ENCODE peak calls at places on chromosomes 6 and 20, in four cellular contexts. One of them, this sample, is unnamed.

GRCh38 chr6:27863962-27864905 is 48.0 kb downstream of the OR2B2 start:
- DNase-seq in lower lobe of right lung: peak
- DNase-seq in HFFc6: no peak
- DNase-seq in left ventricle myocardium inferior: no peak
- DNase-seq in this sample: no peak

GRCh38 chr6:76810286-76810685 is 653.0 kb downstream of the HTR1B start:
- DNase-seq in lower lobe of right lung: no peak
- DNase-seq in HFFc6: no peak
- DNase-seq in left ventricle myocardium inferior: no peak
- DNase-seq in this sample: no peak

GRCh38 chr20:1946762-1947534 is 46.9 kb downstream of the PDYN start:
- DNase-seq in lower lobe of right lung: peak
- DNase-seq in HFFc6: no peak
- DNase-seq in left ventricle myocardium inferior: peak
- DNase-seq in this sample: peak

GRCh38 chr6:128882991-128883571 is at the start of gene LAMA2:
- DNase-seq in lower lobe of right lung: peak
- DNase-seq in HFFc6: peak
- DNase-seq in left ventricle myocardium inferior: peak
- DNase-seq in this sample: peak

GRCh38 chr6:73746776-73747175 is 50.8 kb downstream of the CD109 start:
- DNase-seq in lower lobe of right lung: no peak
- DNase-seq in HFFc6: peak
- DNase-seq in left ventricle myocardium inferior: no peak
- DNase-seq in this sample: no peak

GRCh38 chr20:911882-912600 is 4.1 kb downstream of the ANGPT4 start:
- DNase-seq in lower lobe of right lung: no peak
- DNase-seq in HFFc6: no peak
- DNase-seq in left ventricle myocardium inferior: no peak
- DNase-seq in this sample: no peak

GRCh38 chr6:63923139-63923739 is 287.6 kb downstream of the PHF3 start:
- DNase-seq in lower lobe of right lung: no peak
- DNase-seq in HFFc6: peak
- DNase-seq in left ventricle myocardium inferior: no peak
- DNase-seq in this sample: no peak

GRCh38 chr6:136216503-136216902 is 33.6 kb downstream of the MTFR2 start:
- DNase-seq in lower lobe of right lung: no peak
- DNase-seq in HFFc6: no peak
- DNase-seq in left ventricle myocardium inferior: no peak
- DNase-seq in this sample: no peak

GRCh38 chr20:18750735-18751134 is 62.8 kb upstream of the SCP2D1 start:
- DNase-seq in lower lobe of right lung: no peak
- DNase-seq in HFFc6: no peak
- DNase-seq in left ventricle myocardium inferior: no peak
- DNase-seq in this sample: no peak

GRCh38 chr6:140281794-140282193 is 907.3 kb upstream of the CITED2 start:
- DNase-seq in lower lobe of right lung: no peak
- DNase-seq in HFFc6: no peak
- DNase-seq in left ventricle myocardium inferior: no peak
- DNase-seq in this sample: no peak

GRCh38 chr6:163415176-163415619 is 680 bp downstream of the QKI start:
- DNase-seq in lower lobe of right lung: peak
- DNase-seq in HFFc6: no peak
- DNase-seq in left ventricle myocardium inferior: no peak
- DNase-seq in this sample: no peak

GRCh38 chr6:33610779-33611421 is 10.2 kb upstream of the ITPR3 start:
- DNase-seq in lower lobe of right lung: no peak
- DNase-seq in HFFc6: no peak
- DNase-seq in left ventricle myocardium inferior: no peak
- DNase-seq in this sample: peak

GRCh38 chr6:147578883-147579282 is 70.4 kb downstream of the SAMD5 start:
- DNase-seq in lower lobe of right lung: no peak
- DNase-seq in HFFc6: no peak
- DNase-seq in left ventricle myocardium inferior: no peak
- DNase-seq in this sample: no peak

GRCh38 chr20:43243672-43244269 is 54.1 kb upstream of the PTPRT start:
- DNase-seq in lower lobe of right lung: no peak
- DNase-seq in HFFc6: no peak
- DNase-seq in left ventricle myocardium inferior: no peak
- DNase-seq in this sample: peak

GRCh38 chr6:90144396-90144795 is 152.2 kb downstream of the BACH2 start:
- DNase-seq in lower lobe of right lung: no peak
- DNase-seq in HFFc6: no peak
- DNase-seq in left ventricle myocardium inferior: no peak
- DNase-seq in this sample: no peak

GRCh38 chr20:54727490-54727889 is 252.1 kb downstream of the DOK5 start:
- DNase-seq in lower lobe of right lung: no peak
- DNase-seq in HFFc6: no peak
- DNase-seq in left ventricle myocardium inferior: no peak
- DNase-seq in this sample: no peak

GRCh38 chr6:116370717-116371383 is at the start of gene DSE:
- DNase-seq in lower lobe of right lung: peak
- DNase-seq in HFFc6: peak
- DNase-seq in left ventricle myocardium inferior: peak
- DNase-seq in this sample: peak

GRCh38 chr20:49381558-49382493 is 100.6 kb downstream of the KCNB1 start:
- DNase-seq in lower lobe of right lung: no peak
- DNase-seq in HFFc6: peak
- DNase-seq in left ventricle myocardium inferior: peak
- DNase-seq in this sample: no peak

GRCh38 chr20:36010081-36010480 is 41.7 kb downstream of the CNBD2 start:
- DNase-seq in lower lobe of right lung: no peak
- DNase-seq in HFFc6: no peak
- DNase-seq in left ventricle myocardium inferior: no peak
- DNase-seq in this sample: no peak

GRCh38 chr6:20978176-20978614 is 443.9 kb downstream of the CDKAL1 start:
- DNase-seq in lower lobe of right lung: no peak
- DNase-seq in HFFc6: peak
- DNase-seq in left ventricle myocardium inferior: no peak
- DNase-seq in this sample: no peak

GRCh38 chr6:99887066-99887465 is 107.0 kb downstream of the MCHR2 start:
- DNase-seq in lower lobe of right lung: no peak
- DNase-seq in HFFc6: no peak
- DNase-seq in left ventricle myocardium inferior: no peak
- DNase-seq in this sample: no peak

DNA sequence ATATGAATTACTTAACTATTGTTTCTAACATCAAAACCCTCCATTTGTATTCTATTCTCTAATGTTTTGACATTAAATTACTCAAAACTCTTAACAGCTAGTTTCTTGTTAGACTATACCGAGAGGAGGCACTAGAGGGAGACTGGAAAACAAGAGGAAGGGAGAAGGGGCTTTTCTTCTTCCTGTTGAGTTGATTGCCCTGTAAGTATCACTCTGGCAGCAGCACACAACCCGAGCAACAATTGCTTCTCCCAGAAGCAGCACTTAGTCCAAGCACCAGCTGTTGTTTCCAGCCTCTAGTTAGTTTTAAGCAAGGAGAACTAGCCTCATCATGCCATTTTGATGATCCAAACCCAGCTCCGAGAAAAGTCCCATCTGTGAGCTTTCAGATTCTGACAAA is 603.8 kb downstream of the PRKN start:
- DNase-seq in lower lobe of right lung: no peak
- DNase-seq in HFFc6: no peak
- DNase-seq in left ventricle myocardium inferior: no peak
- DNase-seq in this sample: no peak
- TF ChIP-seq CTCF in lower lobe of right lung: no peak
- TF ChIP-seq CTCF in HFFc6: no peak
- TF ChIP-seq CTCF in left ventricle myocardium inferior: peak
- TF ChIP-seq CTCF in this sample: peak

GRCh38 chr6:47629954-47630353 is 68.4 kb upstream of the ADGRF4 start:
- DNase-seq in lower lobe of right lung: no peak
- DNase-seq in HFFc6: no peak
- DNase-seq in left ventricle myocardium inferior: no peak
- DNase-seq in this sample: no peak

GRCh38 chr6:47633141-47633540 is 65.2 kb upstream of the ADGRF4 start:
- DNase-seq in lower lobe of right lung: no peak
- DNase-seq in HFFc6: no peak
- DNase-seq in left ventricle myocardium inferior: no peak
- DNase-seq in this sample: no peak

GRCh38 chr6:47630587-47630986 is 67.8 kb upstream of the ADGRF4 start:
- DNase-seq in lower lobe of right lung: no peak
- DNase-seq in HFFc6: no peak
- DNase-seq in left ventricle myocardium inferior: no peak
- DNase-seq in this sample: no peak

GRCh38 chr6:47628448-47629272 is 69.7 kb upstream of the ADGRF4 start:
- DNase-seq in lower lobe of right lung: no peak
- DNase-seq in HFFc6: no peak
- DNase-seq in left ventricle myocardium inferior: no peak
- DNase-seq in this sample: no peak

DNA sequence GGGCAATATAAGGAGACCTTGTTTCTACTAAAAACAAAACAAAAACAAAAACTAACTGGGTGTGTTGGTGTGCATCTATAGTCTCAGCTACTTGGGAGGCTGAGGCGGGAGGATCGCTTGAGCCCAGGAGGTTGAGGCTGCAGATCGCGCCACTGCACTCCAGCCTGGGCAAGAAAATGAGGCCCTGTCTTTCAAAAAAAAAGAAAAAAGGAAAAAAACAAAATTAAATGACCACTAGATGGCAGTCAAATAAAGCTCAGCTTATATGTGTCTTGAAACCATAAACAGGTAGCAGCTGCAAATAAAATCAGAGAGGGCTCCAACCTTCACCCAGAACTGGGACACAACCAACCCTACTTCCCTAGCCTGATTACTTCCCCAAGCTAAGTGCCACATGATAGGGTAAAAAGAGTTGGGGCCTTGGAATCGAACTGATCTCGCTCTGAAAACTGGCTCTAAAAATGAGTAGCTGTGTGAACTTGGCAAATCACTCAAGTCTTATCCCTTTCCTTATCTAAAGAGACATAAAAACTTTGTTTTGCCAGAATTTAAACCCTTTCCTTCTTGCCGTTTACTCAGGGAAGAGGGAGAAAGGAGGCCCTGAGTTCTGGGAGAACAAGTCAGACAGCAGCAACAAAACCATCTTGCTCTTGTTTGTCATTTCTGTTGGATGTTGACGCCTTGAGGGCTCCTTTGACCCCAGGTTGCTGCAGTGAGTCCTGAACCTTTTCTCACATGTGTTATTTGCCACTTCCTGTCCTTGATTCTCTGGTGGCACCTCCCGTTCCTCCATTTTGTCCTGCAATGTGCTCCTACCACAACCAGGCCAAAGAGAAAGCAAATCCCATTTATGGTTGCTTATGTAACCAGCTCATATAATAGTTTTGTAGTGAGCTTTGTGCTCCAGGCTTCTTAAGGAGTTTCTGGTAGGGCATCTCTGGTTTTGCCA is 66.9 kb upstream of the ADGRF4 start:
- DNase-seq in lower lobe of right lung: no peak
- DNase-seq in HFFc6: peak
- DNase-seq in left ventricle myocardium inferior: no peak
- DNase-seq in this sample: peak
- TF ChIP-seq CTCF in lower lobe of right lung: peak
- TF ChIP-seq CTCF in HFFc6: peak
- TF ChIP-seq CTCF in left ventricle myocardium inferior: peak
- TF ChIP-seq CTCF in this sample: peak

DNA sequence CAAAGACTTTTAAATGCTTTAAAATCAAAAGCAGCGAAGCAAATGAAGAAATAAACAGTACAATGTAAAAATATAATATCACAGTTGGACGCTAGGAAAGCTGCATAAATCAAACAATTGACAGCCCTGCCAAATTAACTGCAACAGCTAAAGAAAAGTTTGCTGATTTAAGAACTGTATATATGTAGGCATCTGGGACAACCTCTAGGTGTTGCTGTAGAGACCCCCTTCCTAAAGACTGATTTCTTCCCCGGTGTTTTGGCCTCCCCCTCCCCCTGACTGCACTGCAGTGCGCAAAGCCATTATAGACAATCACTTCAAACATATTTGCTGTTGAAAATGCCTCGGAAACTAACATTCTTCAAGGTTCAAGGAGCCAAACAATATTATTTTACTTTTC is 1.1 kb downstream of the ELOVL4 start:
- DNase-seq in lower lobe of right lung: no peak
- DNase-seq in HFFc6: peak
- DNase-seq in left ventricle myocardium inferior: no peak
- DNase-seq in this sample: peak
- TF ChIP-seq CTCF in lower lobe of right lung: no peak
- TF ChIP-seq CTCF in HFFc6: peak
- TF ChIP-seq CTCF in left ventricle myocardium inferior: no peak
- TF ChIP-seq CTCF in this sample: peak

DNA sequence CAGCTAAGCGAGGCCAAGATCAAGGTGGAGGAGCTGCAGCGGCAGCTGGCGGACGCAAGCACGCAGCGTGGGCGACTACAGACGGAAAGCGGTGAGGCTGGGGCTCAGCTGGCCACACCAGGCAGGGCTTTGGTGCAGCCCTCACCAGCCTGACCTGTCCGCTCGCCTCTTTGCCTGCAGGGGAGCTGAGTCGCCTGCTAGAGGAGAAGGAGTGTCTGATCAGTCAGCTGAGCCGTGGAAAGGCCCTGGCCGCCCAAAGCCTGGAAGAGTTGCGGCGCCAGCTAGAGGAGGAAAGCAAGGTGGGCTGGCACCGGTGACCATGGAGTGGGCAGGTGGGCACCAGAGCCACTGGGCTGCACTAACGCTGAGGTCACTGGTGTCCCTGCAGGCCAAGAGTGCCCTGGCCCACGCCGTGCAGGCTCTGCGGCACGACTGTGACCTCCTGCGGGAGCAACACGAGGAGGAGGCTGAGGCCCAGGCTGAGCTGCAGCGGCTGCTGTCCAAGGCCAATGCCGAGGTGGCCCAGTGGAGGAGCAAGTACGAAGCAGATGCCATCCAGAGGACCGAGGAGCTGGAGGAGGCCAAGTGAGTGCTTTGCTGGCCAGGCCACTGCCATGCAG is 42.8 kb downstream of the MYH7B start:
- DNase-seq in lower lobe of right lung: no peak
- DNase-seq in HFFc6: no peak
- DNase-seq in left ventricle myocardium inferior: no peak
- DNase-seq in this sample: no peak
- TF ChIP-seq CTCF in lower lobe of right lung: no peak
- TF ChIP-seq CTCF in HFFc6: peak
- TF ChIP-seq CTCF in left ventricle myocardium inferior: no peak
- TF ChIP-seq CTCF in this sample: no peak

GRCh38 chr6:35624341-35625070 is 64.2 kb downstream of the FKBP5 start:
- DNase-seq in lower lobe of right lung: no peak
- DNase-seq in HFFc6: no peak
- DNase-seq in left ventricle myocardium inferior: no peak
- DNase-seq in this sample: no peak
- TF ChIP-seq CTCF in lower lobe of right lung: peak
- TF ChIP-seq CTCF in HFFc6: peak
- TF ChIP-seq CTCF in left ventricle myocardium inferior: peak
- TF ChIP-seq CTCF in this sample: no peak

This sample was measured in nephron progenitor cell.